ENCODE peak calls at places on chromosomes 16 and 17, in six cellular contexts. D, X, Z, E, N and T are unnamed samples. For H3K4me1, the result is how much of the 10 kb centered on the place peaks cover.

GRCh38 chr16:578870-579405 is 9.2 kb downstream of the PIGQ start:
- DNase-seq in D (peak), X (peak), Z (no peak), E (peak), N (peak), T (no peak)

GRCh38 chr16:84838383-84838948 is 18.7 kb downstream of the CRISPLD2 start:
- DNase-seq in D (no peak), X (no peak), Z (no peak), E (no peak), N (no peak), T (no peak)

GRCh38 chr17:17681187-17681743 is at the start of gene RAI1:
- DNase-seq in D (peak), X (peak), Z (no peak), E (peak), N (peak), T (no peak)

GRCh38 chr16:27245276-27246231 is 23.0 kb downstream of the NSMCE1 start:
- DNase-seq in D (no peak), X (peak), Z (no peak), E (no peak), N (peak), T (no peak)

GRCh38 chr17:8147805-8148404 is 4.3 kb downstream of the PER1 start:
- DNase-seq in D (no peak), X (no peak), Z (no peak), E (no peak), N (no peak), T (no peak)

GRCh38 chr16:80804451-80805383 is at the start of gene CDYL2:
- DNase-seq in D (peak), X (peak), Z (no peak), E (peak), N (peak), T (no peak)

GRCh38 chr16:10850478-10850850 is 26.5 kb upstream of the CIITA start:
- DNase-seq in D (no peak), X (no peak), Z (no peak), E (no peak), N (no peak), T (no peak)

GRCh38 chr17:67496286-67496685 is 119.2 kb downstream of the PITPNC1 start:
- DNase-seq in D (no peak), X (no peak), Z (no peak), E (no peak), N (no peak), T (no peak)

GRCh38 chr16:9334091-9334490 is 242.6 kb downstream of the HAPSTR1 start:
- DNase-seq in D (no peak), X (no peak), Z (no peak), E (no peak), N (no peak), T (no peak)

GRCh38 chr16:55012362-55012761 is 81.7 kb downstream of the IRX5 start:
- DNase-seq in D (no peak), X (no peak), Z (no peak), E (no peak), N (no peak), T (no peak)

DNA sequence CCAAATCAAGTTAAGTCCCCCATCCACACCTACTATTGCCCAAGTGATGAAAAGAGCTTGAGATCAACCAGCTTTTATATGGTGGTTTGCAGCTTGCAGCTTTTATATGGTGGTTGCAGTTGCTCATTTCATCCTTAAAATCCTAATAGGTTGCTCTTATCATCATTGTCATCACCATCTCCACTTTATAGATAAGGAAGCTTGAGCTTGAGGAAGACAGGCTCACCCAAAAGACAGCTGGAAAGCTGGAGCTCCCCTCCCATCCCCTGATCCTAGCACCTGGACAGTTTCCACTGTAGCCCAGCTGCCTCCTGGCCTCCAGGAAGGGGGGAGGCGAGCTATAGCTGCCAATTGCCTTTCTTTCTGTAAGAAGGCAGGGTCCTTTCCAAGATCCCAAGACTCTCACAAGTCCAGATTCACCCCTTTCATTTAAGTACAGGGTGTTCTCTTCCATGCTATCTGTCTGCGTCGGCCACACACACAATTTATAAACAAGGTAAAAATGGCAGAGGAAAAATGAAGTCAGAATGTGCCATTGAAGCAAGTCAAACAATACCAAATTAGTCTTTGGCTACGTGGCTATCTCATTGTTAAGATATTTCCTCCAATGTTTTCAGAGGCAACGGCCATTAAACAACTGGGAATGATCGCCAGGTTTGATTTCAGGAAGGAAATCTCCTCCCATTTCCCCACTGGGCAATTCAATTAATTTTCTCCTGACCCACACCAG is 63.3 kb downstream of the PECAM1 start:
- DNase-seq in D (no peak), X (no peak), Z (no peak), E (no peak), N (peak), T (no peak)
- H3K4me1 ChIP-seq in D (under half), X (under half), Z (under half), E (under half), N (under half), T (under half)

GRCh38 chr17:14201087-14201486 is 35.6 kb downstream of the CDRT15 start:
- DNase-seq in D (peak), X (no peak), Z (no peak), E (no peak), N (peak), T (no peak)

GRCh38 chr17:14201595-14201994 is 35.1 kb downstream of the CDRT15 start:
- DNase-seq in D (peak), X (no peak), Z (no peak), E (no peak), N (no peak), T (no peak)

GRCh38 chr17:14204084-14204483 is 32.6 kb downstream of the CDRT15 start:
- DNase-seq in D (no peak), X (no peak), Z (no peak), E (no peak), N (no peak), T (no peak)

GRCh38 chr17:14203392-14203791 is 33.3 kb downstream of the CDRT15 start:
- DNase-seq in D (no peak), X (no peak), Z (no peak), E (peak), N (no peak), T (no peak)

DNA sequence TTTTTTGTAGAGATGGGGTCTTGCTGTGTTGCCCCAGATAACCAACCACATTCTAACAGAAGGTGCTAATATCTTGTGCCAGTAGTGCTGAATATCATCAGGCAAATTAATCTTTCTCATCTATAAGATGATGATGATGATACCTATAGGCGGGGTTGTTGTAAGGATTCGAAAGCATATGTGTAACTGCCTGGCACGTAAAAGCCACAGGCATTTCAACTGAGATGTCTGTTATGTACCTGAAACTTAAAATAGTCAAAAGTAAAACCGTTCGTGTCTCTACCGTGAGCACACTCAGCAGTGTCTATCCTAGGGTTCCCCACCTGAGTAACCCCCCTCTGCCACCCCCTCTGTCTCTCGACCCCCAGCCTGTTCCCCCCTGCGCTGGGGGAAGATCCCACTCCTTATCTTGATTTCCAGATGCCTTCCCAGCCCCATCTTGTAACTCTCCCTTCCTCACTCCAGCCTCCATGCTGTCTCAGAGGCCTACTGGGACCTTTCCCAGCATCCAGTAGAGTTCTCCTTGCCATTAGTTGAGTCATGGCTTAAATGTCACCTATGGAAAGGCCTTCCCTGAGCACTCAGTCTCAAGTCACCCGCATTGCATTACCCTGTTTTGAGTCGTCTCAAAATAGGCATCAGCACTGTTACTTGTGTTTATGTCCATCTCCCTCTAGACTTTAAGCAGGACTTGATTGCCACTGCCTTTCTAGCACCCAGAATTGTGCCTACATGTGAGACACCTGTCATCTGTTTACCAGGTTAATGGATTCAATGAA is 34.1 kb downstream of the CDRT15 start:
- DNase-seq in D (no peak), X (no peak), Z (no peak), E (no peak), N (no peak), T (no peak)
- H3K4me1 ChIP-seq in D (half or more), X (under half), Z (under half), E (under half), N (under half), T (under half)

GRCh38 chr16:14088155-14088753 is 17.1 kb downstream of the MRTFB start:
- DNase-seq in D (no peak), X (no peak), Z (no peak), E (no peak), N (peak), T (no peak)

GRCh38 chr16:14086477-14086876 is 15.4 kb downstream of the MRTFB start:
- DNase-seq in D (no peak), X (no peak), Z (no peak), E (no peak), N (no peak), T (no peak)

GRCh38 chr16:14089283-14089823 is 18.2 kb downstream of the MRTFB start:
- DNase-seq in D (no peak), X (no peak), Z (no peak), E (no peak), N (no peak), T (no peak)

GRCh38 chr16:14092579-14092978 is 21.5 kb downstream of the MRTFB start:
- DNase-seq in D (no peak), X (no peak), Z (no peak), E (no peak), N (no peak), T (no peak)

GRCh38 chr16:14087590-14088154 is 16.6 kb downstream of the MRTFB start:
- DNase-seq in D (no peak), X (no peak), Z (no peak), E (no peak), N (no peak), T (no peak)
- H3K4me1 ChIP-seq in D (under half), X (under half), Z (under half), E (under half), N (under half), T (under half)

GRCh38 chr17:14296511-14296910 is 4.4 kb upstream of the HS3ST3B1 start:
- DNase-seq in D (no peak), X (no peak), Z (no peak), E (no peak), N (no peak), T (no peak)

GRCh38 chr17:14294876-14295275 is 6.0 kb upstream of the HS3ST3B1 start:
- DNase-seq in D (no peak), X (no peak), Z (no peak), E (no peak), N (no peak), T (no peak)

GRCh38 chr17:14298221-14298994 is 2.5 kb upstream of the HS3ST3B1 start:
- DNase-seq in D (no peak), X (no peak), Z (no peak), E (peak), N (peak), T (no peak)

GRCh38 chr17:14297161-14297851 is 3.6 kb upstream of the HS3ST3B1 start:
- DNase-seq in D (no peak), X (peak), Z (no peak), E (peak), N (peak), T (no peak)

GRCh38 chr17:14295676-14296075 is 5.2 kb upstream of the HS3ST3B1 start:
- DNase-seq in D (no peak), X (no peak), Z (no peak), E (no peak), N (no peak), T (no peak)
- H3K4me1 ChIP-seq in D (under half), X (under half), Z (under half), E (under half), N (under half), T (under half)

GRCh38 chr17:60093694-60094093 is 15.0 kb upstream of the HEATR6 start:
- DNase-seq in D (no peak), X (no peak), Z (no peak), E (no peak), N (no peak), T (no peak)

GRCh38 chr17:60091908-60092331 is 13.2 kb upstream of the HEATR6 start:
- DNase-seq in D (no peak), X (no peak), Z (no peak), E (no peak), N (peak), T (no peak)

GRCh38 chr17:60089097-60089844 is 10.6 kb upstream of the HEATR6 start:
- DNase-seq in D (no peak), X (no peak), Z (no peak), E (no peak), N (no peak), T (no peak)

GRCh38 chr17:60090412-60090811 is 11.7 kb upstream of the HEATR6 start:
- DNase-seq in D (no peak), X (no peak), Z (no peak), E (no peak), N (no peak), T (no peak)

GRCh38 chr17:60091109-60091508 is 12.4 kb upstream of the HEATR6 start:
- DNase-seq in D (no peak), X (no peak), Z (no peak), E (no peak), N (no peak), T (no peak)
- H3K4me1 ChIP-seq in D (under half), X (under half), Z (under half), E (under half), N (under half), T (under half)